ENCODE peak calls at places on chromosomes 2 and 18, in five cellular contexts. K is lung, F is neural progenitor cell, D is heart left ventricle, T is kidney. M is an unnamed sample.

GRCh38 chr2:226756131-226756530 is 43.5 kb downstream of the IRS1 start:
- DNase-seq in D (no peak), K (no peak), T (no peak), F (no peak), M (no peak)

GRCh38 chr2:152573168-152573567 is 144.1 kb downstream of the PRPF40A start:
- DNase-seq in K (no peak), F (no peak), T (no peak), D (no peak), M (no peak)

GRCh38 chr2:94982661-94983060 is 42.8 kb upstream of the MAL start:
- DNase-seq in F (no peak), K (no peak), D (no peak), T (no peak), M (no peak)

GRCh38 chr2:44351676-44352075 is 9.6 kb downstream of the PREPL start:
- DNase-seq in T (no peak), K (no peak), F (no peak), D (no peak), M (no peak)

GRCh38 chr2:237465515-237466227 is 21.4 kb upstream of the MLPH start:
- DNase-seq in T (no peak), F (no peak), D (no peak), K (no peak), M (no peak)

GRCh38 chr2:156464106-156464505 is 27.9 kb downstream of the GPD2 start:
- DNase-seq in F (no peak), T (no peak), K (no peak), D (no peak), M (no peak)

GRCh38 chr18:9734189-9734588 is 26.1 kb downstream of the RAB31 start:
- DNase-seq in F (no peak), K (no peak), T (no peak), D (no peak), M (no peak)

GRCh38 chr2:101306410-101306809 is 2.1 kb downstream of the RNF149 start:
- DNase-seq in D (no peak), F (no peak), K (no peak), T (no peak), M (peak; percentile 64)

GRCh38 chr18:39486268-39486667 is 1920.7 kb upstream of the CELF4 start:
- DNase-seq in T (no peak), F (peak; percentile 5), D (no peak), K (no peak), M (no peak)

GRCh38 chr2:205465791-205466190 is 216.5 kb upstream of the NRP2 start:
- DNase-seq in F (no peak), T (no peak), K (no peak), D (no peak), M (no peak)

GRCh38 chr2:197372582-197372981 is 62.0 kb upstream of the ANKRD44 start:
- DNase-seq in K (no peak), F (no peak), T (no peak), D (no peak), M (no peak)

GRCh38 chr18:78717051-78717765 is 262.4 kb upstream of the SALL3 start:
- DNase-seq in D (no peak), T (no peak), K (no peak), F (no peak), M (no peak)

GRCh38 chr18:76369791-76370555 is 125.1 kb downstream of the ZNF516 start:
- DNase-seq in F (no peak), D (no peak), K (no peak), T (no peak), M (no peak)

GRCh38 chr2:213238753-213239591 is 45.3 kb upstream of the SPAG16 start:
- DNase-seq in K (peak; percentile 38), F (no peak), T (no peak), D (no peak), M (peak; percentile 49)

GRCh38 chr2:98507461-98507860 is 62.8 kb downstream of the INPP4A start:
- DNase-seq in K (no peak), T (no peak), D (no peak), F (no peak), M (no peak)

GRCh38 chr2:143954208-143954607 is 565.7 kb downstream of the ZEB2 start:
- DNase-seq in F (no peak), T (no peak), K (no peak), D (no peak), M (no peak)

GRCh38 chr18:56652802-56653201 is 1.6 kb downstream of the WDR7 start:
- DNase-seq in T (no peak), D (no peak), F (no peak), K (no peak), M (no peak)

GRCh38 chr2:16727256-16727655 is 61.6 kb upstream of the CYRIA start:
- DNase-seq in K (no peak), T (no peak), D (no peak), F (no peak), M (no peak)

GRCh38 chr2:16726577-16726976 is 60.9 kb upstream of the CYRIA start:
- DNase-seq in K (no peak), D (no peak), T (no peak), F (no peak), M (no peak)

GRCh38 chr2:16729901-16730300 is 64.3 kb upstream of the CYRIA start:
- DNase-seq in T (no peak), F (no peak), D (no peak), K (no peak), M (no peak)

GRCh38 chr2:16728742-16729141 is 63.1 kb upstream of the CYRIA start:
- DNase-seq in D (no peak), K (no peak), T (no peak), F (no peak), M (no peak)

DNA sequence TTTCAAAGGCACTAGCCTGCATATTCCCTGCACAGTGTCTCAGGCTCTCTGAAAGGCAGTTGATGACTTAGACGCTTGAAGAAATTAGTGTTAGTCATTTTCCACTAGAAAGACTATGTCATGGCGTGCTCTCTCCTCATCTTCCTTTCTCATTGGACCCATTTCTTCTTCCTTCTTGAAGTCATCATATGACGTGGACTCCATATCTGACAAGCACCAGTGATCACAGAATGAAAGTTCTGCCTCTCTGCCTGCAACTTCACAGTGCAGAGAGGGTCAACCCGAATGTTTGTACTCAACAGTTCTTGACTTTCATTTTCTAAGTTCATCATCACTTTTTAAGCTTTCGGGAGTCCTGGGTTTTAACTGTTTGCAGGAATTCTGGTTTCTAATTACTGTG is 63.7 kb upstream of the CYRIA start:
- DNase-seq in F (no peak), D (no peak), K (no peak), T (no peak), M (no peak)
- H3K9me3 ChIP-seq in F (no peaks in the 10 kb centered on the region), D (no peaks in the 10 kb centered on the region), K (no peaks in the 10 kb centered on the region), T (no peaks in the 10 kb centered on the region), M (no peaks in the 10 kb centered on the region)

DNA sequence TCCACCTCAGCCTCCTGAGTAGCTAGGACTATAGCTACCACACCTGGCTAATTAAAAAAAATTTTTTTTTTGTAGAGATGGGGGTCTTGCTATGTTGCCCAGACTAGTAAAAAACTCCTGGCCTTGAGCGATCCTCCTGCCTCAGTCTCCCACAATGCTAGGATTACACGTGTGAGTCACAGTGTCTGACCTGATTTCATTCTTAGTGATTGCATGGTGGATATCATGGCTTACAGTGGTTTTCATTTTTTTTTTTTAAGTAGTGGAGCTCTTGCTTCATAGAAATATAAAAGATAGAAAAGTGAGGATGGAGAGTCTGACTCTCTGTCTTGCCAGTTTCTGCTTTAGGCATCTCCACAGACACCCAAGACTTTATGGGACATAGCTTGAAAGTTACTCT is 83.6 kb downstream of the CDC42EP3 start:
- DNase-seq in F (no peak), D (no peak), T (no peak), K (no peak), M (no peak)
- H3K4me1 ChIP-seq in F (peaks cover 24% of the 10 kb centered on the region), D (no peaks in the 10 kb centered on the region), T (peaks cover 9% of the 10 kb centered on the region), K (peaks cover 13% of the 10 kb centered on the region), M (peaks cover 60% of the 10 kb centered on the region)

DNA sequence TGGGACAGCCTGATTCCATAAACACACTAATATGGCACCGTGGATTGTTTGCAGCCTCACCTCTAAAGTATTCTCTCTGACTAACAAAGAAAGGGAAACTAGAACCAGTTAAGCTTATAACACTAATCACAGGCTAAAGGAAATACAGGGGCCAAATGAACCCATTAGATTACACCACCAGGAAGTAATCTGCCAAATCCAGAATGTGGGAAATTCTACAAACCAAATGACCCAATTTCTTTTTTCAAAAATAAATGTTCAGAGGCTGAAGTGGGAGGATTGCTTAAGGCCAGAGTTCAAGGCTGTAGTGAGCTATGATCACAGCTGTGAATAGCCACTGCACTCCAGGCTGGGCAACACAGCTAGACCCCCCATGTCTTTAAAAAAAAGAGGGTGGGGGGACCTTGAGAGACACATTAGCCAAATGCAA is 1.5 kb upstream of the MPPE1 start:
- DNase-seq in T (no peak), D (no peak), F (no peak), K (no peak), M (peak; percentile 54)
- H3K4me3 ChIP-seq in T (peak overlapping the region; percentile 73), D (peak overlapping the region; percentile 75), F (no peak overlapping the region), K (no peak overlapping the region), M (no peak overlapping the region)

DNA sequence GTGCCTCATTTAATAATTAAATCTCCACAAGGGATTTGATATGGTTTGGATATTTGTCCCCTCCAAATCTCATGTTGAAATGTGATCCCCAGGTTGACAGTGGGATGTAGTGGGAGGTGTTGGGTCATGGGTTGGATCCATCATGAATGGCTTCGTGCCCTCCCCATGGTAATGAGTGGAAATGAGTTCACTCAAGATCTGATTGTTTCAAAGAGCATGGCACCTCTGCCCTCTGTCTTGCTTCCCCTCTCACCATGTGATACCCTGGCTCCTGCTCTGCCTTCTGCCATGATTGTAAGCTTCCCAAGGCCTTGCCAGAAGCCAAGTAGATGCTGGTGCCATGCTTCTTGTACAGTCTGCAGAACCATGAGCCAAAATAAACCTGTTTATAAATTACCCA is 15.0 kb upstream of the RAB27B start:
- DNase-seq in D (no peak), F (no peak), K (no peak), T (no peak), M (no peak)
- H3K9me3 ChIP-seq in D (no peaks in the 10 kb centered on the region), F (no peaks in the 10 kb centered on the region), K (no peaks in the 10 kb centered on the region), T (no peaks in the 10 kb centered on the region), M (no peaks in the 10 kb centered on the region)

M was measured in body of pancreas.